ENCODE peak calls at places on chromosomes 13 and 19, in five cellular contexts. J is upper lobe of left lung, G is transverse colon, A is brain microvascular endothelial cell, R is tibial nerve. M is an unnamed sample.

GRCh38 chr19:13463296-13463695 is 43.0 kb downstream of the CACNA1A start:
- DNase-seq in R (no peak), J (no peak), G (no peak), A (no peak), M (no peak)

GRCh38 chr19:15891434-15891833 is 6.4 kb downstream of the CYP4F2 start:
- DNase-seq in J (no peak), R (no peak), A (no peak), G (no peak), M (no peak)

GRCh38 chr13:74325106-74325505 is 190.9 kb upstream of the KLF12 start:
- DNase-seq in J (no peak), R (peak), A (peak), G (no peak), M (no peak)

GRCh38 chr19:10043286-10043927 is 30.1 kb downstream of the RDH8 start:
- DNase-seq in G (no peak), A (peak), R (no peak), J (no peak), M (no peak)

GRCh38 chr13:112118451-112119064 is 51.6 kb downstream of the SOX1 start:
- DNase-seq in A (no peak), R (no peak), J (no peak), G (no peak), M (no peak)

GRCh38 chr13:74768521-74769090 is 634.4 kb upstream of the KLF12 start:
- DNase-seq in A (no peak), G (no peak), R (no peak), J (no peak), M (no peak)

GRCh38 chr19:16477311-16477710 is 5.5 kb upstream of the EPS15L1 start:
- DNase-seq in G (no peak), R (no peak), A (no peak), J (no peak), M (no peak)

GRCh38 chr13:23411706-23412105 is 21.8 kb downstream of the SACS start:
- DNase-seq in A (no peak), R (no peak), J (no peak), G (no peak), M (no peak)

GRCh38 chr19:7670150-7670784 is 1.4 kb downstream of the RETN start:
- DNase-seq in R (no peak), G (no peak), A (no peak), J (peak), M (no peak)

GRCh38 chr13:42405665-42406390 is 133.9 kb downstream of the AKAP11 start:
- DNase-seq in G (no peak), R (no peak), J (no peak), A (peak), M (no peak)

GRCh38 chr19:48492925-48493717 is 18.5 kb downstream of the LMTK3 start:
- DNase-seq in R (peak), G (peak), A (peak), J (peak), M (peak)

DNA sequence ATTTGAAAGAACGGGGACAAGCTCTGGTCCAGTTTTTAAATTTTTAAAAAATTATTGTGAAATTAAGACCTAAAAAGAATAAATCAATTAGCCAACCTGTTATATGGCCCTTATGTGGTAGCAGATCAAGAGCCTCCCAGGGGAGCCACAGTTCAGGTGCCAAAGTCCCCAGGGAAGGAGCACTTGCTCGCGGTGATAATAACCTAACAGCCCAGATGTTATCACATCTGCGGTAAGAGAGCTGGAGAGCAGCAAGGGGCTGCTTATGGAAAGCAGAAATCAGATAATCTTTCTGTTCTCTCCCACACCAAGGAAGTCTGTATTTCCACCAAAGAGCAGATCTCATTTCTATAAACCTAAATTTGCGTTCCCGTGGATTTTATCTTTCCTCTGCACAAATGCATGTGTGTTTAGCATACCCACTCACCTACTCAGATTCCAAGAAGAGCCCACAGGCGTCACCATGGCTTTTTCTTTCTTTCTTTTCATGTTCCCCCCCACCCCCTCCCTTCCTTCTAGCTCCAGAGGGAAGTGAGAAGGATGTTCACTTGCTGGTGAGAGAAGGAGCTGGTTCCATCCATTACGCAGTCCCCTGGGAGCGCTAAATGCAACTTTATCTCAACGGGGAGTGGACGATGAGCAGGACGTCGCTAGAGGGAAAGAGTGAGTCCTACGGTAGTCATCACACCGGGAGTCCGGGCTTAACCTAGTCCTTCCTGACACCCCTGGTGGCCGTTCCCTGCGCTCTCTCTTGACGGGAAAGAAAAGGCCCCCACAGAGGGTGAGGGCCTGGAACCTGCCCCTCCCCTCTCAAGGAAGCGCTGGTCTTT is 1.6 kb upstream of the POU4F1 start:
- DNase-seq in A (no peak), J (no peak), R (no peak), G (no peak), M (no peak)
- TF ChIP-seq CTCF in A (peak), J (no peak), R (no peak), G (no peak), M (no peak)

GRCh38 chr19:12052571-12053169 is at the start of gene ZNF878:
- DNase-seq in G (peak), R (peak), J (peak), A (peak), M (peak)

GRCh38 chr19:12047868-12048267 is 4.9 kb downstream of the ZNF878 start:
- DNase-seq in G (no peak), A (no peak), J (no peak), R (no peak), M (no peak)

GRCh38 chr19:12055784-12056183 is 3.0 kb upstream of the ZNF878 start:
- DNase-seq in J (no peak), A (no peak), R (no peak), G (no peak), M (no peak)

DNA sequence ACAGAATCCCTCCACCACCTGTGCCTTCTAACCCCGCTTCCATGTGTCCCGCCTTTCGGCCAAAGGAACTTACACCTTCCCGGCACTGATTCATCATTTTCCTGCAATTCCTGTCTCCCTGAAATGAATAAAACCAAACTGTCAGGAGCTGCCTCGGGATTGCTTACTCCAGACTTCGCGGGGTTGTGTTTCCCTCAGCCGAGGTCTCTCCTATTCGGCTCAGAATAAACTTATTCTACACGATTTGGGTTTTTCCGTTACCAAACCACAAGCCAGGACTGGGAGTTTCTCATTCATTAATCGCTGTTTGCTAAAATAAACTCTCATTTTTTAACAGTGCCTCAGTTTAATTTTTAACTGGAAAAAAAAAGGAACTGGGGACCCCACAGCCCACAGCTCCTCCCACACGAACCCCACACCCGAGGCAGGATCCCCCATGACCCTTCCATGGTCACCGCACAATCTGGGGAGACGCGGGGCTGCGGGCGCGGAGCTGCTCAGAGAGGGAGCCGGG is 647 bp downstream of the ZNF878 start:
- DNase-seq in J (no peak), A (no peak), G (no peak), R (no peak), M (no peak)
- H3K27ac ChIP-seq in J (peak), A (no peak), G (peak), R (peak), M (no peak)

GRCh38 chr19:50155520-50156109 is 7.5 kb downstream of the IZUMO2 start:
- DNase-seq in J (no peak), A (no peak), G (no peak), R (no peak), M (no peak)
- TF ChIP-seq CTCF in J (no peak), A (peak), G (no peak), R (no peak), M (no peak)

GRCh38 chr13:61406275-61406674 is 9.4 kb downstream of the PCDH20 start:
- DNase-seq in R (no peak), G (no peak), A (no peak), J (no peak), M (no peak)
- H3K27ac ChIP-seq in R (no peak), G (no peak), A (no peak), J (no peak), M (no peak)

GRCh38 chr13:60986301-60986700 is 429.3 kb downstream of the PCDH20 start:
- DNase-seq in A (no peak), G (no peak), J (no peak), R (no peak), M (no peak)

GRCh38 chr13:60990032-60990733 is 425.5 kb downstream of the PCDH20 start:
- DNase-seq in J (peak), R (no peak), G (no peak), A (no peak), M (no peak)
- TF ChIP-seq CTCF in J (no peak), R (no peak), G (no peak), A (no peak), M (no peak)

GRCh38 chr13:28654276-28654675 is 4.7 kb upstream of the POMP start:
- DNase-seq in A (no peak), J (no peak), G (no peak), R (no peak), M (no peak)
- H3K27ac ChIP-seq in A (no peak), J (no peak), G (no peak), R (no peak), M (no peak)

GRCh38 chr19:2785244-2786000 is at the start of gene THOP1:
- DNase-seq in A (peak), J (peak), G (peak), R (peak), M (peak)
- TF ChIP-seq CTCF in A (no peak), J (no peak), G (no peak), R (no peak), M (no peak)

DNA sequence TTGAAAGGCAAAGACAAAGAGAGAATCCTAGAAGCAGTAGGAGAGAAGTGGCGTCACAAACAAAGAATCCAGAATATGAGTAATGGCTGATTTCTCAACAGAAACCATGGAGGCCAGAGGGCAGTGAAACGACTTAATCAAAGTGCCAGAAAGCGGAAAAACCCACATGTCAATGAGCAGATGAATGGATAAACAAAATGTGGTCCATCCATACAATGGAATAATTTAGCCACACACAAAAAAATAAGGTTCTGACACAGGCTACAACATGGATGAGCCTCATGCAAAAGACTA is 52.2 kb upstream of the RANBP3 start:
- DNase-seq in G (no peak), A (peak), J (no peak), R (no peak), M (no peak)
- H3K27ac ChIP-seq in G (no peak), A (peak), J (no peak), R (no peak), M (no peak)

M was measured in CD4-positive, alpha-beta T cell.